ENCODE peak calls at places on chromosomes 11 and 22, in nine cellular contexts. One of them, this sample, is unnamed.

GRCh38 chr11:119992171-119993051 is 145.5 kb downstream of the TRIM29 start:
- DNase-seq in astrocyte of the hippocampus: no peak
- DNase-seq in ureter: no peak
- DNase-seq in LHCN-M2: no peak
- DNase-seq in mesothelial cell of epicardium: no peak
- DNase-seq in uterus: no peak
- DNase-seq in amygdala: no peak
- DNase-seq in stromal cell of bone marrow: no peak
- DNase-seq in AG09309: no peak
- DNase-seq in this sample: no peak

GRCh38 chr22:30872282-30873041 is 96.1 kb downstream of the MORC2 start:
- DNase-seq in astrocyte of the hippocampus: no peak
- DNase-seq in mesothelial cell of epicardium: peak; percentile 12
- DNase-seq in AG09309: no peak
- DNase-seq in amygdala: no peak
- DNase-seq in uterus: no peak
- DNase-seq in LHCN-M2: no peak
- DNase-seq in ureter: no peak
- DNase-seq in stromal cell of bone marrow: no peak
- DNase-seq in this sample: peak; percentile 81

GRCh38 chr11:115920841-115921480 is 416.7 kb upstream of the CADM1 start:
- DNase-seq in AG09309: no peak
- DNase-seq in mesothelial cell of epicardium: no peak
- DNase-seq in uterus: no peak
- DNase-seq in amygdala: no peak
- DNase-seq in astrocyte of the hippocampus: no peak
- DNase-seq in stromal cell of bone marrow: no peak
- DNase-seq in LHCN-M2: no peak
- DNase-seq in ureter: no peak
- DNase-seq in this sample: peak; percentile 46

GRCh38 chr22:26529345-26529744 is 17.1 kb upstream of the TFIP11 start:
- DNase-seq in ureter: peak; percentile 53
- DNase-seq in uterus: no peak
- DNase-seq in astrocyte of the hippocampus: no peak
- DNase-seq in LHCN-M2: no peak
- DNase-seq in amygdala: no peak
- DNase-seq in stromal cell of bone marrow: peak; percentile 40
- DNase-seq in AG09309: no peak
- DNase-seq in mesothelial cell of epicardium: no peak
- DNase-seq in this sample: no peak

GRCh38 chr22:17366830-17367229 is 2.4 kb upstream of the CECR2 start:
- DNase-seq in astrocyte of the hippocampus: peak; percentile 15
- DNase-seq in LHCN-M2: no peak
- DNase-seq in amygdala: peak; percentile 7
- DNase-seq in mesothelial cell of epicardium: peak; percentile 37
- DNase-seq in uterus: peak; percentile 22
- DNase-seq in ureter: no peak
- DNase-seq in AG09309: no peak
- DNase-seq in stromal cell of bone marrow: no peak
- DNase-seq in this sample: peak; percentile 75

GRCh38 chr22:22158207-22158816 is 86.3 kb upstream of the VPREB1 start:
- DNase-seq in LHCN-M2: no peak
- DNase-seq in mesothelial cell of epicardium: no peak
- DNase-seq in amygdala: no peak
- DNase-seq in stromal cell of bone marrow: no peak
- DNase-seq in astrocyte of the hippocampus: no peak
- DNase-seq in AG09309: no peak
- DNase-seq in ureter: no peak
- DNase-seq in uterus: no peak
- DNase-seq in this sample: no peak

GRCh38 chr22:32994046-32994827 is 63.9 kb downstream of the SYN3 start:
- DNase-seq in uterus: no peak
- DNase-seq in astrocyte of the hippocampus: no peak
- DNase-seq in ureter: no peak
- DNase-seq in LHCN-M2: no peak
- DNase-seq in mesothelial cell of epicardium: no peak
- DNase-seq in amygdala: peak; percentile 73
- DNase-seq in AG09309: no peak
- DNase-seq in stromal cell of bone marrow: no peak
- DNase-seq in this sample: peak; percentile 69

GRCh38 chr11:18091731-18092130 is 14.2 kb downstream of the SAAL1 start:
- DNase-seq in AG09309: no peak
- DNase-seq in astrocyte of the hippocampus: peak; percentile 27
- DNase-seq in stromal cell of bone marrow: no peak
- DNase-seq in ureter: no peak
- DNase-seq in uterus: no peak
- DNase-seq in amygdala: no peak
- DNase-seq in LHCN-M2: no peak
- DNase-seq in mesothelial cell of epicardium: no peak
- DNase-seq in this sample: no peak

GRCh38 chr22:46355996-46356471 is 20.5 kb downstream of the TRMU start:
- DNase-seq in LHCN-M2: no peak
- DNase-seq in stromal cell of bone marrow: no peak
- DNase-seq in ureter: no peak
- DNase-seq in AG09309: no peak
- DNase-seq in mesothelial cell of epicardium: no peak
- DNase-seq in uterus: no peak
- DNase-seq in amygdala: no peak
- DNase-seq in astrocyte of the hippocampus: no peak
- DNase-seq in this sample: no peak

GRCh38 chr22:42346722-42347121 is 76.3 kb upstream of the TCF20 start:
- DNase-seq in uterus: no peak
- DNase-seq in LHCN-M2: no peak
- DNase-seq in AG09309: no peak
- DNase-seq in stromal cell of bone marrow: no peak
- DNase-seq in astrocyte of the hippocampus: no peak
- DNase-seq in ureter: no peak
- DNase-seq in amygdala: no peak
- DNase-seq in mesothelial cell of epicardium: no peak
- DNase-seq in this sample: no peak

GRCh38 chr11:124440608-124441007 is 4.9 kb downstream of the OR8B8 start:
- DNase-seq in stromal cell of bone marrow: no peak
- DNase-seq in uterus: no peak
- DNase-seq in amygdala: no peak
- DNase-seq in mesothelial cell of epicardium: no peak
- DNase-seq in LHCN-M2: no peak
- DNase-seq in ureter: no peak
- DNase-seq in AG09309: no peak
- DNase-seq in astrocyte of the hippocampus: no peak
- DNase-seq in this sample: no peak

GRCh38 chr11:106228996-106229395 is 151.5 kb downstream of the AASDHPPT start:
- DNase-seq in amygdala: no peak
- DNase-seq in LHCN-M2: peak; percentile 45
- DNase-seq in ureter: no peak
- DNase-seq in stromal cell of bone marrow: no peak
- DNase-seq in mesothelial cell of epicardium: no peak
- DNase-seq in AG09309: no peak
- DNase-seq in astrocyte of the hippocampus: peak; percentile 3
- DNase-seq in uterus: no peak
- DNase-seq in this sample: no peak

GRCh38 chr11:58392741-58393140 is 13.9 kb downstream of the OR5B3 start:
- DNase-seq in AG09309: no peak
- DNase-seq in astrocyte of the hippocampus: no peak
- DNase-seq in uterus: no peak
- DNase-seq in LHCN-M2: no peak
- DNase-seq in stromal cell of bone marrow: no peak
- DNase-seq in amygdala: no peak
- DNase-seq in ureter: no peak
- DNase-seq in mesothelial cell of epicardium: no peak
- DNase-seq in this sample: no peak

GRCh38 chr22:26053737-26054316 is 115.4 kb upstream of the SEZ6L start:
- DNase-seq in AG09309: no peak
- DNase-seq in astrocyte of the hippocampus: no peak
- DNase-seq in mesothelial cell of epicardium: no peak
- DNase-seq in stromal cell of bone marrow: no peak
- DNase-seq in LHCN-M2: no peak
- DNase-seq in ureter: no peak
- DNase-seq in uterus: no peak
- DNase-seq in amygdala: no peak
- DNase-seq in this sample: no peak

GRCh38 chr11:86068138-86068861 is 584 bp downstream of the PICALM start:
- DNase-seq in amygdala: peak; percentile 43
- DNase-seq in LHCN-M2: no peak
- DNase-seq in astrocyte of the hippocampus: peak; percentile 59
- DNase-seq in mesothelial cell of epicardium: peak; percentile 21
- DNase-seq in AG09309: no peak
- DNase-seq in ureter: peak; percentile 49
- DNase-seq in stromal cell of bone marrow: no peak
- DNase-seq in uterus: peak; percentile 42
- DNase-seq in this sample: peak; percentile 83

GRCh38 chr22:31148516-31148915 is 8.2 kb upstream of the PLA2G3 start:
- DNase-seq in mesothelial cell of epicardium: no peak
- DNase-seq in amygdala: no peak
- DNase-seq in ureter: no peak
- DNase-seq in LHCN-M2: no peak
- DNase-seq in uterus: no peak
- DNase-seq in astrocyte of the hippocampus: peak; percentile 55
- DNase-seq in stromal cell of bone marrow: no peak
- DNase-seq in AG09309: no peak
- DNase-seq in this sample: no peak

GRCh38 chr11:62544521-62545436 is 1.8 kb downstream of the AHNAK start:
- DNase-seq in astrocyte of the hippocampus: peak; percentile 56
- DNase-seq in stromal cell of bone marrow: no peak
- DNase-seq in AG09309: no peak
- DNase-seq in mesothelial cell of epicardium: no peak
- DNase-seq in ureter: peak; percentile 69
- DNase-seq in uterus: no peak
- DNase-seq in LHCN-M2: peak; percentile 25
- DNase-seq in amygdala: no peak
- DNase-seq in this sample: no peak

GRCh38 chr22:48881326-48881980 is 946.2 kb downstream of the BRD1 start:
- DNase-seq in astrocyte of the hippocampus: no peak
- DNase-seq in uterus: no peak
- DNase-seq in LHCN-M2: no peak
- DNase-seq in stromal cell of bone marrow: no peak
- DNase-seq in AG09309: no peak
- DNase-seq in ureter: no peak
- DNase-seq in amygdala: no peak
- DNase-seq in mesothelial cell of epicardium: no peak
- DNase-seq in this sample: no peak

GRCh38 chr11:67408437-67409200 is 4.7 kb downstream of the TBC1D10C start:
- DNase-seq in amygdala: no peak
- DNase-seq in AG09309: no peak
- DNase-seq in stromal cell of bone marrow: no peak
- DNase-seq in ureter: no peak
- DNase-seq in mesothelial cell of epicardium: no peak
- DNase-seq in LHCN-M2: no peak
- DNase-seq in uterus: no peak
- DNase-seq in astrocyte of the hippocampus: no peak
- DNase-seq in this sample: no peak

GRCh38 chr11:33658195-33658900 is 42.3 kb downstream of the C11orf91 start:
- DNase-seq in AG09309: no peak
- DNase-seq in ureter: no peak
- DNase-seq in stromal cell of bone marrow: no peak
- DNase-seq in LHCN-M2: no peak
- DNase-seq in uterus: no peak
- DNase-seq in mesothelial cell of epicardium: no peak
- DNase-seq in astrocyte of the hippocampus: no peak
- DNase-seq in amygdala: no peak
- DNase-seq in this sample: peak; percentile 23

GRCh38 chr11:66686100-66686785 is 8.6 kb upstream of the RBM4B start:
- DNase-seq in LHCN-M2: no peak
- DNase-seq in ureter: peak; percentile 74
- DNase-seq in stromal cell of bone marrow: no peak
- DNase-seq in AG09309: no peak
- DNase-seq in astrocyte of the hippocampus: no peak
- DNase-seq in amygdala: no peak
- DNase-seq in mesothelial cell of epicardium: no peak
- DNase-seq in uterus: no peak
- DNase-seq in this sample: no peak

GRCh38 chr22:43994416-43994815 is 29.7 kb upstream of the PARVB start:
- DNase-seq in ureter: no peak
- DNase-seq in AG09309: no peak
- DNase-seq in mesothelial cell of epicardium: no peak
- DNase-seq in stromal cell of bone marrow: no peak
- DNase-seq in LHCN-M2: no peak
- DNase-seq in uterus: no peak
- DNase-seq in astrocyte of the hippocampus: no peak
- DNase-seq in amygdala: no peak
- DNase-seq in this sample: no peak

GRCh38 chr11:94933225-94934130 is 39.9 kb downstream of the CWC15 start:
- DNase-seq in LHCN-M2: peak; percentile 93
- DNase-seq in ureter: no peak
- DNase-seq in AG09309: peak; percentile 95
- DNase-seq in stromal cell of bone marrow: peak; percentile 96
- DNase-seq in uterus: peak; percentile 66
- DNase-seq in astrocyte of the hippocampus: peak; percentile 83
- DNase-seq in mesothelial cell of epicardium: no peak
- DNase-seq in amygdala: no peak
- DNase-seq in this sample: peak; percentile 39

GRCh38 chr11:102518296-102519094 is 12.1 kb downstream of the MMP7 start:
- DNase-seq in uterus: no peak
- DNase-seq in astrocyte of the hippocampus: peak; percentile 60
- DNase-seq in LHCN-M2: no peak
- DNase-seq in mesothelial cell of epicardium: no peak
- DNase-seq in amygdala: no peak
- DNase-seq in stromal cell of bone marrow: peak; percentile 15
- DNase-seq in ureter: no peak
- DNase-seq in AG09309: no peak
- DNase-seq in this sample: no peak

GRCh38 chr11:43135966-43136534 is 175.7 kb upstream of the API5 start:
- DNase-seq in LHCN-M2: no peak
- DNase-seq in ureter: no peak
- DNase-seq in AG09309: no peak
- DNase-seq in amygdala: no peak
- DNase-seq in uterus: no peak
- DNase-seq in astrocyte of the hippocampus: no peak
- DNase-seq in mesothelial cell of epicardium: no peak
- DNase-seq in stromal cell of bone marrow: no peak
- DNase-seq in this sample: no peak

GRCh38 chr11:3378426-3379423 is at the start of gene ZNF195:
- DNase-seq in AG09309: peak; percentile 56
- DNase-seq in stromal cell of bone marrow: peak; percentile 85
- DNase-seq in ureter: peak; percentile 99
- DNase-seq in amygdala: peak; percentile 98
- DNase-seq in mesothelial cell of epicardium: peak; percentile 92
- DNase-seq in LHCN-M2: peak; percentile 96
- DNase-seq in astrocyte of the hippocampus: peak; percentile 97
- DNase-seq in uterus: peak; percentile 97
- DNase-seq in this sample: peak; percentile 95

GRCh38 chr11:41246399-41246745 is 213.1 kb downstream of the LRRC4C start:
- DNase-seq in amygdala: no peak
- DNase-seq in stromal cell of bone marrow: no peak
- DNase-seq in LHCN-M2: no peak
- DNase-seq in AG09309: no peak
- DNase-seq in mesothelial cell of epicardium: no peak
- DNase-seq in ureter: peak; percentile 41
- DNase-seq in astrocyte of the hippocampus: no peak
- DNase-seq in uterus: no peak
- DNase-seq in this sample: no peak

This sample was measured in retina.